ENCODE peak calls at places on chromosomes 7 and 10, in eight cellular contexts. B is left ventricle myocardium inferior, F is body of pancreas, R is transverse colon, C is endothelial cell of umbilical vein, Q is neural crest cell, N is endothelial cell, X is lower lobe of right lung. Z is an unnamed sample.

GRCh38 chr10:96047004-96047649 is 3.7 kb downstream of the CCNJ start:
- DNase-seq in Q (no peak), B (no peak), X (no peak), F (no peak), N (no peak), C (peak), R (no peak), Z (no peak)

GRCh38 chr10:58645762-58646161 is 133.1 kb downstream of the BICC1 start:
- DNase-seq in R (no peak), F (no peak), X (no peak), N (no peak), Q (no peak), B (no peak), C (peak), Z (no peak)

GRCh38 chr10:73759512-73760115 is 15.4 kb downstream of the SEC24C start:
- DNase-seq in B (no peak), F (peak), Q (no peak), X (peak), R (peak), N (no peak), C (no peak), Z (peak)

GRCh38 chr7:126574276-126574675 is 678.5 kb downstream of the GRM8 start:
- DNase-seq in B (no peak), R (no peak), Q (no peak), N (no peak), X (no peak), C (no peak), F (no peak), Z (no peak)

GRCh38 chr7:100493476-100494264 is 9.9 kb downstream of the NYAP1 start:
- DNase-seq in F (peak), R (peak), B (peak), C (peak), Q (no peak), X (peak), N (peak), Z (peak)

GRCh38 chr7:106065560-106066500 is 46.3 kb downstream of the SYPL1 start:
- DNase-seq in R (peak), Q (no peak), X (no peak), B (no peak), F (no peak), C (no peak), N (no peak), Z (no peak)

GRCh38 chr10:47383254-47384147 is 592 bp downstream of the ZNF488 start:
- DNase-seq in N (peak), F (no peak), Q (no peak), R (no peak), B (no peak), C (no peak), X (no peak), Z (no peak)

GRCh38 chr7:142716596-142716995 is 32.7 kb upstream of the PRSS1 start:
- DNase-seq in Q (no peak), N (no peak), X (no peak), R (no peak), C (no peak), F (no peak), B (no peak), Z (no peak)

GRCh38 chr10:29861811-29862505 is 197.4 kb downstream of the JCAD start:
- DNase-seq in Q (no peak), B (no peak), F (no peak), N (no peak), C (peak), R (no peak), X (no peak), Z (no peak)

GRCh38 chr7:2937701-2938513 is 93.8 kb upstream of the GNA12 start:
- DNase-seq in X (peak), F (no peak), C (no peak), Q (no peak), B (no peak), N (no peak), R (no peak), Z (no peak)

GRCh38 chr7:126715076-126715475 is 537.7 kb downstream of the GRM8 start:
- DNase-seq in R (no peak), Q (no peak), X (no peak), C (no peak), F (no peak), N (no peak), B (no peak), Z (no peak)

GRCh38 chr7:82572195-82572880 is 128.8 kb upstream of the CACNA2D1 start:
- DNase-seq in Q (peak), F (peak), C (peak), R (peak), X (peak), N (peak), B (peak), Z (peak)

GRCh38 chr7:127589901-127590300 is 1.7 kb downstream of the ARF5 start:
- DNase-seq in F (peak), Q (no peak), R (no peak), C (no peak), N (no peak), B (no peak), X (no peak), Z (no peak)

GRCh38 chr7:43353902-43354301 is 229.0 kb upstream of the STK17A start:
- DNase-seq in F (no peak), X (no peak), R (no peak), Q (no peak), B (no peak), N (no peak), C (no peak), Z (no peak)

GRCh38 chr7:46015107-46015868 is 94.2 kb upstream of the IGFBP3 start:
- DNase-seq in C (no peak), N (peak), Q (peak), B (peak), R (peak), F (peak), X (peak), Z (no peak)

GRCh38 chr10:15348579-15348978 is 22.5 kb downstream of the FAM171A1 start:
- DNase-seq in F (no peak), R (no peak), N (no peak), X (no peak), C (peak), Q (no peak), B (peak), Z (no peak)

GRCh38 chr10:31030216-31030615 is 1.4 kb downstream of the ZNF438 start:
- DNase-seq in C (peak), F (no peak), B (no peak), N (no peak), X (no peak), Q (no peak), R (no peak), Z (no peak)

DNA sequence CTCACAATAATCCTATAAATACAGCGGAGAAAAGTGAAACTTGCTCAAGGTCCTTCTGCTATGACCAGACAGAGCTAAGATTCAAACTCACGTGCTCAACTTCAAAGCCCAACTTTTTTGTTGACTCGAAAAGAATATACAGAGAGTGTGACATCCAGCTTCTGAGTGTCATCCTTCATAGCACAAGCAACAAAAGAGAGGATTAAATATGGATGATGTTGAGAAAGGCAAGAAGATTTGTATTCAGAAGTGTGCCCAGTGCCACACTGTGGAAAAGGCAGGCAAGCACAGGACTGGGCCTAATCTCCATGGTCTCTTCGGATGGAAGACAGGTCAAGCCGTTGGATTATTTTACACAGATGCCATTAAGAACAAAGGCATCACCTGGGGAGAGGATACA is 2.1 kb upstream of the FAM3C start:
- DNase-seq in R (no peak), F (peak), Q (no peak), X (no peak), B (no peak), C (no peak), N (no peak), Z (no peak)
- TF ChIP-seq CTCF in R (no peak), F (peak), Q (peak), X (no peak), B (peak), C (no peak), N (no peak), Z (no peak)

GRCh38 chr7:91264083-91264923 is at the start of gene FZD1:
- DNase-seq in Q (peak), N (peak), F (peak), B (peak), R (peak), C (peak), X (peak), Z (peak)
- TF ChIP-seq CTCF in Q (peak), N (no peak), F (peak), B (no peak), R (no peak), C (no peak), X (no peak), Z (no peak)

DNA sequence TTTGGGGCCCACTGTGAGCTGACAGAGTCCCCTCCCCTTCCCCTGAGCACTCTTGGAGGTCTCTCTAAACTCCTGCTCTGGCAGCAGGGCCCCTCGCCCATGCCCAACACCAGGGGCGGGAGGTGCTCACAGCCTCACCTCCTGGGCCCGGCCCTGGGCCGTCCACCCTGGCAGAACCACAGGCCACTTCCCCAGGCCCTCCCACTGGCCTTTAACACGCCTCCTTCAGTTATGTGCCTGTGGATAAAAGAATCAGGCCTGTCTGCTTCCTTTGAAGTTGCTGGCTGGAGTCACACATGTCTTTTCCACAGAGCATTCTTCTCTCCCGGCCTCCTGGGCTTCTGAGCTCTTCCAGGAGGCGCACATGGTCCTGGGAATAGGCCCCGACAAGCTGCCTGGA is 10.2 kb downstream of the MYL10 start:
- DNase-seq in R (no peak), N (no peak), F (no peak), C (no peak), X (no peak), B (no peak), Q (no peak), Z (no peak)
- TF ChIP-seq CTCF in R (no peak), N (no peak), F (no peak), C (no peak), X (no peak), B (no peak), Q (no peak), Z (no peak)

DNA sequence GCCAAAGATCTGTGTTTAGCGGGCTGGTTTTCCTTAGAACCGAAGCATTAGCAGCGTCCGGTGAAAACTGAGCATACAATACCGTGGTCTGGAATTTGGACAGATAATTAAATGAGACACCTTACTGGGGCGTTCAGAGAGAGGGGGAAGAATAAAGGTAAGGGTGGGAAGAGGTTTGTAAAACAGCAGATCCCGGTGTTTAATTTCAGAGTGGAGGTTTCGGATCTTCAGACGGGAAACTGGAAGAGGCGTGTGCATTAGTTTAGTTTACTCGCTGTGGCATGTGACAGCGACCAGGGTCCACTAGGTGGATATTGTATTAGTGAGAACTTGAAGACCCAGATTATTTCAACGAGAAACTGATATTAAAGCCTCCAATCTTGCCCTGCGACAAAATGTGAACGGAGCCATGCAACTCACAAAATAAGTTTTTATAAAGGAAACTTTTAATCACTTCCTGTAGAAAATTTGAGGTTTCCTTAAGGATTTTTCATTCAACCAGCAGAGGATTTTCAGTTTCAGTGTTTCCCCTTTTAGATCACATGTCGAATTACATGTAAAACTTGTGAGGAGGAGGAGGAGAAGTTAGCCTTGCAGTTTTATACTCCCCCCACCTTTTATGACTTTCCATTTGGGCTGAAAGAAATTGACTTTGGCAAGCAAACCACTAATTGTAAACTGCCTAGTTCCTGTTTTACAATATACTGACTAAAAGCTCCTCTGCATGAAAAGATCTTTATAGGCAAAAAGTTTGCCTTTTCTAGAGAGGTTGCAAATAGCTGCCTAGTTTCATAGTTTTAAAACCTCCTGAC is 2.8 kb downstream of the BAMBI start:
- DNase-seq in R (no peak), F (no peak), Q (no peak), C (peak), B (no peak), N (peak), X (no peak), Z (no peak)
- TF ChIP-seq CTCF in R (peak), F (peak), Q (peak), C (peak), B (peak), N (peak), X (peak), Z (no peak)

DNA sequence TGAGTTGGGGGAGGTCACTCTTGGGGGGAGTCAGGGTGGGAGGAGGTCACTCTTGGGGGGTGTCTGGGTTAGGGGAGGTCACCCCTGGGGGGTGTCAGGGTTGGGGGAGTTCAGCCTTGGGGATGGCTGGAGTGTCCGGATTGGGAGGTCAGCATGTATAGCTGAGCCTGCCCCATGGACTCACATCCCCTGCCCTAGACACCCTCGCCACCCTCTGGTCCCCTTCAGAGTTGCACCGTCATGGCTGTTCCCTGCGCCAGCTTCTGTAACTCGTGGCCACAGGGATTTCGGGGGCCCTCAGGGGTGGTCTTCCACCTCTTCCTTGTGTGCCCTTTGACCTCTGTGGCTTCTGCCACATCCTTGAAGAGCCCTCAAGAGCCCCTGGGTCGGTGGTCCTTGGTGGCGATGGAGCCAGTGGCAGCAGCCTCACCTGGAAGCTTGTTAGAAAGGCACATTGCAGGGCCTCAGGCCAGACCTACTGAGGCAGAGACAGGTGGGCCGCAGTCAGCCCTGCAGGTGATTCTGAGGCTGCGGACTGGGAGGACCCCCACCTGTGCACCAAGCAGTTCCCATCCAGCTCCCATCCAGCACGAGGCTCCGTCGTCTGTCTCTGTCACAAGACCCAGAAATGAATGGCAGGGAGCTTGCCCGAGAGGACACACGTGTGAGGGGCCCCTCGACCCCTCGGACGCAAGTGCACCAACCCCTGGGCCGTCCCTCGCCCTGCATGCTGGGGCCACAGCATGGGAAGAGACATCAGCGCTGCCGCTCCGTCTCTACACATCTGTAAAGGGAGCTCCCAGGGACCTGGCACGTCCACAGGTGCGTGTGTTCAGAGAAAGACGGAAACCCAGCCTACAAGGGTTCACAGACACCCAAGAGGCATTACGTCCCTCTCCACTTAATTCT is 44.7 kb upstream of the SUN1 start:
- DNase-seq in X (no peak), R (no peak), B (no peak), N (no peak), F (no peak), Q (no peak), C (no peak), Z (no peak)
- TF ChIP-seq CTCF in X (no peak), R (no peak), B (no peak), N (no peak), F (no peak), Q (peak), C (no peak), Z (no peak)

GRCh38 chr10:99682752-99683151 is 23.4 kb downstream of the ENTPD7 start:
- DNase-seq in X (no peak), N (no peak), F (peak), C (no peak), B (no peak), Q (no peak), R (no peak), Z (no peak)
- TF ChIP-seq CTCF in X (no peak), N (peak), F (peak), C (no peak), B (no peak), Q (peak), R (peak), Z (no peak)